ENCODE peak calls at places on chromosomes 2 and 18, in six cellular contexts. One of them, this sample, is unnamed.

GRCh38 chr18:58862851-58863538 is 1.7 kb upstream of the ZNF532 start:
- DNase-seq in H1: no peak
- DNase-seq in trophoblast cell: peak
- DNase-seq in mesenchymal stem cell: peak
- DNase-seq in neuronal stem cell: no peak
- DNase-seq in IMR-90: peak
- DNase-seq in this sample: no peak

GRCh38 chr18:21742323-21742687 is 1.7 kb downstream of the MIB1 start:
- DNase-seq in H1: no peak
- DNase-seq in mesenchymal stem cell: peak
- DNase-seq in trophoblast cell: no peak
- DNase-seq in IMR-90: peak
- DNase-seq in neuronal stem cell: no peak
- DNase-seq in this sample: no peak

GRCh38 chr2:23692263-23692662 is 234.7 kb downstream of the ATAD2B start:
- DNase-seq in H1: no peak
- DNase-seq in trophoblast cell: no peak
- DNase-seq in neuronal stem cell: no peak
- DNase-seq in IMR-90: no peak
- DNase-seq in mesenchymal stem cell: no peak
- DNase-seq in this sample: no peak

GRCh38 chr2:203070615-203071547 is 56.2 kb downstream of the NBEAL1 start:
- DNase-seq in trophoblast cell: no peak
- DNase-seq in IMR-90: no peak
- DNase-seq in mesenchymal stem cell: peak
- DNase-seq in H1: no peak
- DNase-seq in neuronal stem cell: no peak
- DNase-seq in this sample: no peak

GRCh38 chr18:75811156-75811555 is 383.7 kb upstream of the SMIM21 start:
- DNase-seq in neuronal stem cell: no peak
- DNase-seq in mesenchymal stem cell: no peak
- DNase-seq in H1: no peak
- DNase-seq in trophoblast cell: peak
- DNase-seq in IMR-90: no peak
- DNase-seq in this sample: no peak

GRCh38 chr18:28903366-28903765 is 726.4 kb upstream of the CDH2 start:
- DNase-seq in mesenchymal stem cell: peak
- DNase-seq in H1: no peak
- DNase-seq in trophoblast cell: no peak
- DNase-seq in IMR-90: peak
- DNase-seq in neuronal stem cell: no peak
- DNase-seq in this sample: no peak

GRCh38 chr2:20627712-20628380 is 23.1 kb downstream of the HS1BP3 start:
- DNase-seq in trophoblast cell: no peak
- DNase-seq in neuronal stem cell: no peak
- DNase-seq in IMR-90: no peak
- DNase-seq in mesenchymal stem cell: no peak
- DNase-seq in H1: no peak
- DNase-seq in this sample: no peak

GRCh38 chr18:59343916-59344315 is 15.1 kb downstream of the LMAN1 start:
- DNase-seq in IMR-90: no peak
- DNase-seq in neuronal stem cell: no peak
- DNase-seq in trophoblast cell: no peak
- DNase-seq in mesenchymal stem cell: no peak
- DNase-seq in H1: no peak
- DNase-seq in this sample: no peak

GRCh38 chr2:133642831-133643230 is 74.6 kb upstream of the NCKAP5 start:
- DNase-seq in H1: no peak
- DNase-seq in trophoblast cell: no peak
- DNase-seq in neuronal stem cell: no peak
- DNase-seq in mesenchymal stem cell: no peak
- DNase-seq in IMR-90: peak
- DNase-seq in this sample: no peak

GRCh38 chr2:238024986-238025385 is 35.8 kb upstream of the SCLY start:
- DNase-seq in trophoblast cell: peak
- DNase-seq in mesenchymal stem cell: peak
- DNase-seq in neuronal stem cell: no peak
- DNase-seq in IMR-90: peak
- DNase-seq in H1: no peak
- DNase-seq in this sample: no peak

GRCh38 chr2:97677480-97677879 is 8.0 kb downstream of the C2orf92 start:
- DNase-seq in mesenchymal stem cell: no peak
- DNase-seq in IMR-90: no peak
- DNase-seq in trophoblast cell: no peak
- DNase-seq in neuronal stem cell: no peak
- DNase-seq in H1: no peak
- DNase-seq in this sample: no peak

GRCh38 chr18:56431551-56431950 is 206.8 kb downstream of the TXNL1 start:
- DNase-seq in mesenchymal stem cell: no peak
- DNase-seq in H1: no peak
- DNase-seq in IMR-90: peak
- DNase-seq in neuronal stem cell: no peak
- DNase-seq in trophoblast cell: peak
- DNase-seq in this sample: no peak

GRCh38 chr2:234705108-234705507 is 208.2 kb upstream of the ARL4C start:
- DNase-seq in H1: no peak
- DNase-seq in IMR-90: peak
- DNase-seq in neuronal stem cell: no peak
- DNase-seq in trophoblast cell: peak
- DNase-seq in mesenchymal stem cell: peak
- DNase-seq in this sample: no peak

GRCh38 chr2:151289972-151290335 is 486 bp upstream of the NMI start:
- DNase-seq in neuronal stem cell: no peak
- DNase-seq in IMR-90: peak
- DNase-seq in trophoblast cell: peak
- DNase-seq in mesenchymal stem cell: peak
- DNase-seq in H1: no peak
- DNase-seq in this sample: no peak

GRCh38 chr2:192195548-192196418 is 1.1 kb upstream of the TMEFF2 start:
- DNase-seq in IMR-90: peak
- DNase-seq in trophoblast cell: peak
- DNase-seq in mesenchymal stem cell: peak
- DNase-seq in H1: no peak
- DNase-seq in neuronal stem cell: peak
- DNase-seq in this sample: peak

GRCh38 chr2:239803102-239803763 is 221.9 kb downstream of the NDUFA10 start:
- DNase-seq in IMR-90: no peak
- DNase-seq in trophoblast cell: no peak
- DNase-seq in neuronal stem cell: no peak
- DNase-seq in mesenchymal stem cell: no peak
- DNase-seq in H1: no peak
- DNase-seq in this sample: peak

GRCh38 chr2:149490296-149490695 is 97.3 kb downstream of the MMADHC start:
- DNase-seq in IMR-90: no peak
- DNase-seq in H1: no peak
- DNase-seq in neuronal stem cell: no peak
- DNase-seq in trophoblast cell: peak
- DNase-seq in mesenchymal stem cell: no peak
- DNase-seq in this sample: no peak

GRCh38 chr2:134660619-134661403 is 58.0 kb downstream of the TMEM163 start:
- DNase-seq in mesenchymal stem cell: no peak
- DNase-seq in trophoblast cell: no peak
- DNase-seq in neuronal stem cell: no peak
- DNase-seq in H1: no peak
- DNase-seq in IMR-90: no peak
- DNase-seq in this sample: no peak

GRCh38 chr18:45670281-45670962 is 53.6 kb upstream of the SLC14A1 start:
- DNase-seq in IMR-90: peak
- DNase-seq in neuronal stem cell: no peak
- DNase-seq in mesenchymal stem cell: peak
- DNase-seq in H1: no peak
- DNase-seq in trophoblast cell: no peak
- DNase-seq in this sample: no peak

GRCh38 chr2:95346236-95346737 is 49.1 kb downstream of the KCNIP3 start:
- DNase-seq in H1: no peak
- DNase-seq in neuronal stem cell: peak
- DNase-seq in IMR-90: peak
- DNase-seq in mesenchymal stem cell: no peak
- DNase-seq in trophoblast cell: peak
- DNase-seq in this sample: peak

GRCh38 chr2:241308267-241308666 is 7.2 kb downstream of the HDLBP start:
- DNase-seq in IMR-90: no peak
- DNase-seq in H1: no peak
- DNase-seq in trophoblast cell: no peak
- DNase-seq in neuronal stem cell: no peak
- DNase-seq in mesenchymal stem cell: no peak
- DNase-seq in this sample: no peak

GRCh38 chr2:66512626-66513025 is 77.7 kb downstream of the MEIS1 start:
- DNase-seq in H1: no peak
- DNase-seq in IMR-90: peak
- DNase-seq in neuronal stem cell: no peak
- DNase-seq in mesenchymal stem cell: peak
- DNase-seq in trophoblast cell: no peak
- DNase-seq in this sample: no peak

GRCh38 chr2:136025057-136025973 is 39.9 kb upstream of the DARS1 start:
- DNase-seq in neuronal stem cell: peak
- DNase-seq in mesenchymal stem cell: peak
- DNase-seq in H1: peak
- DNase-seq in trophoblast cell: peak
- DNase-seq in IMR-90: peak
- DNase-seq in this sample: peak

GRCh38 chr2:68387408-68388350 is 22.6 kb downstream of the PLEK start:
- DNase-seq in neuronal stem cell: no peak
- DNase-seq in IMR-90: no peak
- DNase-seq in trophoblast cell: peak
- DNase-seq in mesenchymal stem cell: no peak
- DNase-seq in H1: no peak
- DNase-seq in this sample: no peak

GRCh38 chr2:81260320-81260719 is 955.8 kb upstream of the LRRTM1 start:
- DNase-seq in mesenchymal stem cell: no peak
- DNase-seq in neuronal stem cell: no peak
- DNase-seq in H1: no peak
- DNase-seq in trophoblast cell: peak
- DNase-seq in IMR-90: no peak
- DNase-seq in this sample: no peak

GRCh38 chr2:167551411-167551810 is 663.1 kb downstream of the XIRP2 start:
- DNase-seq in IMR-90: no peak
- DNase-seq in neuronal stem cell: no peak
- DNase-seq in trophoblast cell: no peak
- DNase-seq in H1: no peak
- DNase-seq in mesenchymal stem cell: no peak
- DNase-seq in this sample: no peak

DNA sequence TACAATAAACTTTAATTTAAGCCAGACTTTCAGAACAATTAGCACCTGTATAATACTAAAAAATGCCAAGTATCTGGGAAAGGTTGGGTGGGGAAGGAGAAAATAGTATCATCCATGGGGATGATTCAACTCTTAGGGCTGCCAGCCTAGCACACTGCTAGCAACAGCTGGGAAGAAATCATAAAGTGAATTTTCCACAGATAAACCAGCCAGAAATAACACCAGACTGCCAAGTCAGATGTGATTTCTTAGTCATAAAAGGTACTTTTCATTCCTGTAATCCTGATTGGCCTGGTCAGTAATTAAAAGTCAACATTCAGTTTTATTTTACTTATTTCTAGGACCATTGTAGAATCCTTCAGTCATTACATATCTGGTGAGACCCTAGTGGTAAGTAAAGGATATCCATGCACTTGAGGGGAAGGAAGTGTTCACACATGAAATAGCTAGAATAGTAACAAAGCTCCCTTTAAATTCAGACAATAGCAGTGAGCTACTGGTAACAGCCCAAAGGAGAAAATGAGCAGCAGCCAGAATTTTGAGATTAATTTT is 59.4 kb downstream of the LIMS1 start:
- DNase-seq in IMR-90: peak
- DNase-seq in H1: no peak
- DNase-seq in mesenchymal stem cell: peak
- DNase-seq in neuronal stem cell: no peak
- DNase-seq in trophoblast cell: no peak
- DNase-seq in this sample: no peak
- H3K18ac ChIP-seq in IMR-90: peak
- H3K18ac ChIP-seq in H1: no peak
- H3K18ac ChIP-seq in mesenchymal stem cell: no peak
- H3K18ac ChIP-seq in neuronal stem cell: no peak
- H3K18ac ChIP-seq in trophoblast cell: no peak
- H3K18ac ChIP-seq in this sample: no peak

GRCh38 chr2:9001229-9001628 is 2.3 kb downstream of the MBOAT2 start:
- DNase-seq in neuronal stem cell: no peak
- DNase-seq in IMR-90: peak
- DNase-seq in trophoblast cell: no peak
- DNase-seq in mesenchymal stem cell: peak
- DNase-seq in H1: no peak
- DNase-seq in this sample: no peak
- H4K91ac ChIP-seq in neuronal stem cell: no peak
- H4K91ac ChIP-seq in IMR-90: no peak
- H4K91ac ChIP-seq in trophoblast cell: no peak
- H4K91ac ChIP-seq in mesenchymal stem cell: no peak
- H4K91ac ChIP-seq in H1: no peak
- H4K91ac ChIP-seq in this sample: no peak

DNA sequence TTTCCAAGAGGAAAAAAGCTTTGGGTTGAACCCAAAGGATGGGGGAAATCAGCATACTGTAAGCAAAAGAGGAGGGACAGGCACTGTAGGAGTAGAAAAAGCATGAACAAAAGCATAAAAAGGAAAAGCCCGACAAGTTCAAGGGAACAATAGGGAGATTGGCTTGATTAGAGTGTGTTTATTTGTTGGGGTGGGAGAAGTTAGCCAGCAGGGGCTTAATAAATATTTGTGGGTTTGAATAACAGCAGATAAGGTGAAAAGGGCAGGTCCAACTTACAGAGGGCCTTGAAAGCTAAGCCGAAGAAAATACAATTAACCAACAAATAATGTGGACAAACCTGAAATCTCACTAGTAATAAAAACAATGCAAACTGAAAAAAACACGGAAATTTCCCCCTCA is 126.7 kb downstream of the THADA start:
- DNase-seq in neuronal stem cell: no peak
- DNase-seq in mesenchymal stem cell: no peak
- DNase-seq in H1: no peak
- DNase-seq in trophoblast cell: no peak
- DNase-seq in IMR-90: no peak
- DNase-seq in this sample: no peak
- H3K18ac ChIP-seq in neuronal stem cell: no peak
- H3K18ac ChIP-seq in mesenchymal stem cell: no peak
- H3K18ac ChIP-seq in H1: no peak
- H3K18ac ChIP-seq in trophoblast cell: no peak
- H3K18ac ChIP-seq in IMR-90: peak
- H3K18ac ChIP-seq in this sample: no peak

GRCh38 chr2:15481000-15481399 is 80.1 kb downstream of the NBAS start:
- DNase-seq in IMR-90: no peak
- DNase-seq in trophoblast cell: no peak
- DNase-seq in neuronal stem cell: no peak
- DNase-seq in mesenchymal stem cell: no peak
- DNase-seq in H1: no peak
- DNase-seq in this sample: no peak

GRCh38 chr2:15485949-15486348 is 75.2 kb downstream of the NBAS start:
- DNase-seq in H1: no peak
- DNase-seq in mesenchymal stem cell: no peak
- DNase-seq in neuronal stem cell: no peak
- DNase-seq in IMR-90: no peak
- DNase-seq in trophoblast cell: no peak
- DNase-seq in this sample: no peak

DNA sequence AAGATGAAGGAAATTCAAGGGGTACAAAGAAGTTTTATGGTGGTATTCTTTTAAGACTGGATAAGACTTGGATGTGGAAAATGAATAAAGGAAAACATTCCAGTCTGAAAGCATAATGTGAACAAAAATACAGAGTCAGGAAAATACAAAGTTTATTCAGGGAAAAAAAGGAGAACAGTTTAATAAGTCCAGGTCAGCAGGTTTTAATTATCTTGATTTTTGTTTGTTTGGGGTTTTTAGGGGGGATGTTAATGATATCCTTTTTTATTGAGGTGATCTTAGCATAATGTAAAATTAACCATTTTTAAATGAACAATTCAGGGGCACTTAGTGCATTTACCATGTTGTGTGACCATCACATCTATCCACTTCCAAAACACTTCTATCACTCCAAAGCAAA is 80.6 kb downstream of the NBAS start:
- DNase-seq in IMR-90: no peak
- DNase-seq in trophoblast cell: no peak
- DNase-seq in mesenchymal stem cell: no peak
- DNase-seq in neuronal stem cell: no peak
- DNase-seq in H1: no peak
- DNase-seq in this sample: no peak
- H4K91ac ChIP-seq in IMR-90: no peak
- H4K91ac ChIP-seq in trophoblast cell: no peak
- H4K91ac ChIP-seq in mesenchymal stem cell: no peak
- H4K91ac ChIP-seq in neuronal stem cell: no peak
- H4K91ac ChIP-seq in H1: no peak
- H4K91ac ChIP-seq in this sample: no peak

This sample was measured in H9.